ENCODE peak calls at places on chromosomes 2 and 18, in eight cellular contexts. W is activated CD4-positive, alpha-beta T cell treated with anti-CD3 and anti-CD28 coated beads for 24 hours; F is right cardiac atrium; J is H7; C is stimulated activated CD4-positive, alpha-beta T cell treated with anti-CD3 and anti-CD28 coated beads, Interleukin-4, amount 100 ng/mL, for 24 hours; H is lower leg skin; S is NCI-H1694 treated with DMSO at 0.1 percent for 48 hours; A is tibial nerve. Z is an unnamed sample.

GRCh38 chr18:72206814-72207213 is 337.3 kb downstream of the CBLN2 start:
- DNase-seq in H (no peak), C (no peak), W (no peak), S (no peak), F (no peak), A (no peak), J (no peak), Z (no peak)

GRCh38 chr2:220966636-220967035 is 605.5 kb downstream of the EPHA4 start:
- DNase-seq in C (no peak), S (no peak), H (no peak), F (no peak), A (no peak), J (no peak), W (no peak), Z (no peak)

GRCh38 chr2:56132138-56132537 is 51.7 kb upstream of the CCDC85A start:
- DNase-seq in S (peak), W (no peak), A (no peak), H (no peak), F (no peak), J (no peak), C (no peak), Z (no peak)

GRCh38 chr2:217897816-217898806 is 104.7 kb downstream of the TNS1 start:
- DNase-seq in J (peak), W (no peak), A (no peak), C (no peak), S (no peak), H (no peak), F (peak), Z (peak)

GRCh38 chr2:187689372-187689771 is 135.1 kb upstream of the TFPI start:
- DNase-seq in C (no peak), S (no peak), W (no peak), F (no peak), A (no peak), H (no peak), J (no peak), Z (no peak)

GRCh38 chr2:84991404-84992151 is 20.6 kb downstream of the KCMF1 start:
- DNase-seq in S (no peak), F (no peak), W (no peak), A (no peak), H (no peak), C (no peak), J (no peak), Z (no peak)

GRCh38 chr2:25286025-25286400 is 55.7 kb downstream of the DNMT3A start:
- DNase-seq in W (no peak), J (peak), C (peak), A (no peak), S (no peak), H (no peak), F (no peak), Z (peak)

GRCh38 chr18:3468066-3468705 is 18.2 kb downstream of the TGIF1 start:
- DNase-seq in S (no peak), H (no peak), F (no peak), W (no peak), C (no peak), J (no peak), A (no peak), Z (no peak)

GRCh38 chr2:151766421-151767153 is 32.3 kb upstream of the NEB start:
- DNase-seq in W (no peak), H (no peak), F (no peak), S (no peak), C (peak), J (no peak), A (no peak), Z (no peak)

GRCh38 chr2:216942016-216942415 is 82.2 kb upstream of the TNP1 start:
- DNase-seq in J (no peak), S (no peak), H (no peak), A (no peak), W (no peak), C (no peak), F (no peak), Z (no peak)

GRCh38 chr18:8951491-8951890 is 151.0 kb upstream of the NDUFV2 start:
- DNase-seq in H (no peak), J (no peak), S (no peak), C (no peak), W (no peak), A (no peak), F (no peak), Z (no peak)

GRCh38 chr2:163347982-163348842 is 387.6 kb downstream of the FIGN start:
- DNase-seq in S (no peak), H (peak), J (peak), A (peak), W (no peak), C (no peak), F (peak), Z (peak)

GRCh38 chr18:48922203-48922800 is 28.5 kb downstream of the SMAD7 start:
- DNase-seq in S (no peak), J (no peak), C (no peak), W (no peak), A (no peak), H (no peak), F (no peak), Z (no peak)

GRCh38 chr18:60247103-60247502 is 125.5 kb downstream of the MC4R start:
- DNase-seq in C (no peak), W (no peak), F (no peak), S (no peak), H (no peak), J (no peak), A (no peak), Z (no peak)

GRCh38 chr2:230797515-230798495 is 66.9 kb upstream of the ITM2C start:
- DNase-seq in A (no peak), J (no peak), H (no peak), S (no peak), F (no peak), W (no peak), C (no peak), Z (no peak)

GRCh38 chr18:73752546-73752945 is 395.1 kb downstream of the FBXO15 start:
- DNase-seq in A (no peak), F (no peak), J (no peak), S (no peak), H (no peak), W (no peak), C (no peak), Z (no peak)

GRCh38 chr2:29108225-29108624 is 7.0 kb upstream of the CLIP4 start:
- DNase-seq in W (no peak), F (no peak), H (no peak), J (no peak), A (no peak), C (no peak), S (no peak), Z (no peak)

GRCh38 chr18:14747513-14748474 is at the start of gene ANKRD30B:
- DNase-seq in W (no peak), A (no peak), H (no peak), C (no peak), J (peak), S (no peak), F (peak), Z (no peak)

GRCh38 chr2:1937480-1937879 is 193.2 kb upstream of the PXDN start:
- DNase-seq in A (no peak), S (no peak), F (no peak), H (no peak), W (no peak), J (no peak), C (no peak), Z (no peak)

GRCh38 chr18:46387426-46388131 is 269.4 kb downstream of the LOXHD1 start:
- DNase-seq in S (no peak), C (no peak), F (peak), A (no peak), H (peak), J (no peak), W (no peak), Z (no peak)

GRCh38 chr18:3236470-3236869 is 11.1 kb upstream of the MYL12A start:
- DNase-seq in H (no peak), W (no peak), C (no peak), A (no peak), J (no peak), F (no peak), S (no peak), Z (no peak)

GRCh38 chr2:175630319-175631246 is 371.5 kb downstream of the LNPK start:
- DNase-seq in C (no peak), H (no peak), F (no peak), W (no peak), S (no peak), A (no peak), J (no peak), Z (no peak)

GRCh38 chr2:11430729-11431128 is 35.2 kb downstream of the E2F6 start:
- DNase-seq in F (no peak), C (no peak), W (no peak), J (no peak), A (no peak), S (no peak), H (peak), Z (no peak)

GRCh38 chr2:203909192-203909945 is 27.2 kb upstream of the ICOS start:
- DNase-seq in H (no peak), J (peak), W (no peak), A (peak), F (no peak), S (peak), C (peak), Z (peak)

GRCh38 chr2:150247471-150247870 is 240.0 kb downstream of the RND3 start:
- DNase-seq in C (no peak), W (no peak), F (no peak), A (no peak), J (no peak), H (no peak), S (no peak), Z (no peak)

GRCh38 chr2:97718051-97718882 is 4.9 kb downstream of the ZAP70 start:
- DNase-seq in F (no peak), C (peak), H (no peak), S (no peak), A (no peak), W (peak), J (no peak), Z (no peak)

GRCh38 chr2:1593371-1594205 is 150.7 kb downstream of the PXDN start:
- DNase-seq in H (no peak), F (peak), C (no peak), S (no peak), J (peak), W (no peak), A (no peak), Z (no peak)

GRCh38 chr2:72423766-72424165 is 276.1 kb upstream of the CYP26B1 start:
- DNase-seq in F (no peak), J (no peak), H (no peak), C (no peak), S (no peak), W (no peak), A (no peak), Z (no peak)

GRCh38 chr18:22355598-22355997 is 62.1 kb downstream of the CTAGE1 start:
- DNase-seq in A (no peak), H (no peak), S (no peak), F (no peak), C (no peak), J (no peak), W (no peak), Z (no peak)

GRCh38 chr2:207449673-207450072 is 80.1 kb upstream of the CREB1 start:
- DNase-seq in A (no peak), H (no peak), C (no peak), S (no peak), F (no peak), J (no peak), W (no peak), Z (no peak)

Z was measured in mucosa of gallbladder.